ENCODE peak calls at places on chromosomes 4 and X, in ten cellular contexts. R is T-cell; H is activated naive CD4-positive, alpha-beta T cell; V is heart left ventricle; U is ACHN; F is NCI-H1436; T is tibial nerve; Y is cardiac muscle cell; C is GM19239; N is fibroblast of lung. L is an unnamed sample.

GRCh38 chrX:51155157-51155556 is 177.5 kb upstream of the NUDT10 start:
- DNase-seq in R (no peak), U (no peak), H (no peak), N (no peak), F (no peak), V (no peak), Y (no peak), T (no peak), C (no peak), L (no peak)

GRCh38 chr4:37631551-37631950 is 54.6 kb downstream of the RELL1 start:
- DNase-seq in H (no peak), Y (no peak), V (no peak), R (no peak), T (no peak), C (no peak), F (no peak), N (peak), U (no peak), L (no peak)

GRCh38 chr4:162659716-162660115 is 495.9 kb upstream of the FSTL5 start:
- DNase-seq in V (no peak), Y (no peak), U (no peak), R (no peak), C (no peak), N (peak), F (no peak), H (no peak), T (no peak), L (no peak)

GRCh38 chr4:26589699-26590098 is 5.8 kb downstream of the TBC1D19 start:
- DNase-seq in Y (no peak), V (no peak), H (no peak), F (no peak), R (no peak), U (no peak), T (no peak), C (no peak), N (no peak), L (no peak)

GRCh38 chr4:85603437-85604336 is 128.7 kb downstream of the ARHGAP24 start:
- DNase-seq in H (no peak), R (no peak), T (no peak), F (no peak), U (no peak), V (no peak), N (peak), C (no peak), Y (no peak), L (no peak)

GRCh38 chrX:120791013-120791643 is 84.5 kb downstream of the CT47B1 start:
- DNase-seq in C (no peak), T (peak), R (no peak), H (no peak), Y (no peak), N (peak), U (peak), F (no peak), V (peak), L (no peak)

GRCh38 chr4:73661646-73662119 is 41.4 kb upstream of the RASSF6 start:
- DNase-seq in V (no peak), C (no peak), R (no peak), N (peak), H (no peak), F (no peak), Y (no peak), T (no peak), U (peak), L (no peak)

GRCh38 chr4:98828801-98829200 is 100.1 kb downstream of the EIF4E start:
- DNase-seq in U (no peak), T (no peak), C (no peak), R (peak), Y (no peak), N (peak), V (no peak), F (no peak), H (no peak), L (peak)

GRCh38 chr4:39319678-39320077 is 46.5 kb downstream of the RFC1 start:
- DNase-seq in R (no peak), H (no peak), T (no peak), F (no peak), U (peak), Y (no peak), V (no peak), N (peak), C (no peak), L (no peak)

GRCh38 chrX:1144293-1144692 is 68.2 kb downstream of the CRLF2 start:
- DNase-seq in R (no peak), Y (no peak), V (no peak), H (no peak), N (no peak), T (no peak), F (no peak), C (no peak), U (no peak), L (no peak)

GRCh38 chr4:82741188-82741587 is 57.4 kb downstream of the SCD5 start:
- DNase-seq in V (no peak), C (no peak), N (no peak), R (no peak), T (no peak), Y (no peak), F (no peak), H (no peak), U (no peak), L (no peak)

GRCh38 chr4:77921701-77922100 is 59.1 kb downstream of the MRPL1 start:
- DNase-seq in T (no peak), U (peak), C (no peak), Y (no peak), F (no peak), R (no peak), V (no peak), N (peak), H (no peak), L (peak)

GRCh38 chr4:152939655-152940054 is 3.5 kb downstream of the FHDC1 start:
- DNase-seq in C (no peak), T (no peak), Y (no peak), R (no peak), H (no peak), N (no peak), F (no peak), V (no peak), U (no peak), L (no peak)

GRCh38 chrX:12013220-12013619 is 125.1 kb upstream of the FRMPD4 start:
- DNase-seq in F (no peak), N (peak), R (no peak), H (no peak), T (no peak), V (no peak), U (peak), Y (no peak), C (no peak), L (no peak)

GRCh38 chrX:42946544-42947223 is 168.7 kb upstream of the PPP1R2C start:
- DNase-seq in F (no peak), N (no peak), Y (no peak), V (no peak), R (no peak), U (no peak), C (no peak), T (no peak), H (no peak), L (no peak)

GRCh38 chrX:134528936-134529335 is 69.0 kb downstream of the HPRT1 start:
- DNase-seq in C (no peak), T (no peak), Y (no peak), R (no peak), U (no peak), F (no peak), V (no peak), H (no peak), N (no peak), L (no peak)

GRCh38 chr4:112704991-112705845 is 68.3 kb downstream of the LARP7 start:
- DNase-seq in T (no peak), U (peak), C (peak), H (no peak), V (peak), N (peak), F (peak), R (no peak), Y (peak), L (no peak)